ENCODE peak calls at places on chromosomes 16 and 17, in seven cellular contexts. One of them, this sample, is unnamed.

GRCh38 chr16:13056607-13057006 is 155.2 kb downstream of the SHISA9 start:
- DNase-seq in fibroblast of the aortic adventitia: no peak
- DNase-seq in NCI-H510A: no peak
- DNase-seq in memory B cell: no peak
- DNase-seq in cardiac septum: no peak
- DNase-seq in WTC11: no peak
- DNase-seq in T-helper 1 cell: no peak
- DNase-seq in this sample: no peak

GRCh38 chr17:79728908-79729471 is 1.8 kb upstream of the ENPP7 start:
- DNase-seq in fibroblast of the aortic adventitia: no peak
- DNase-seq in NCI-H510A: no peak
- DNase-seq in memory B cell: no peak
- DNase-seq in cardiac septum: no peak
- DNase-seq in WTC11: no peak
- DNase-seq in T-helper 1 cell: no peak
- DNase-seq in this sample: no peak

GRCh38 chr17:77778636-77779524 is 179.6 kb upstream of the TNRC6C start:
- DNase-seq in fibroblast of the aortic adventitia: no peak
- DNase-seq in NCI-H510A: no peak
- DNase-seq in memory B cell: no peak
- DNase-seq in cardiac septum: peak; percentile 88
- DNase-seq in WTC11: no peak
- DNase-seq in T-helper 1 cell: no peak
- DNase-seq in this sample: no peak

GRCh38 chr17:81822312-81822637 is 10.8 kb downstream of the MCRIP1 start:
- DNase-seq in fibroblast of the aortic adventitia: no peak
- DNase-seq in NCI-H510A: no peak
- DNase-seq in memory B cell: no peak
- DNase-seq in cardiac septum: no peak
- DNase-seq in WTC11: no peak
- DNase-seq in T-helper 1 cell: no peak
- DNase-seq in this sample: no peak

GRCh38 chr17:48149174-48150106 is 41.9 kb downstream of the SNX11 start:
- DNase-seq in fibroblast of the aortic adventitia: no peak
- DNase-seq in NCI-H510A: peak; percentile 34
- DNase-seq in memory B cell: no peak
- DNase-seq in cardiac septum: no peak
- DNase-seq in WTC11: peak; percentile 36
- DNase-seq in T-helper 1 cell: no peak
- DNase-seq in this sample: no peak

GRCh38 chr16:73279451-73279850 is 231.5 kb upstream of the ZFHX3 start:
- DNase-seq in fibroblast of the aortic adventitia: no peak
- DNase-seq in NCI-H510A: no peak
- DNase-seq in memory B cell: no peak
- DNase-seq in cardiac septum: no peak
- DNase-seq in WTC11: no peak
- DNase-seq in T-helper 1 cell: no peak
- DNase-seq in this sample: no peak

GRCh38 chr17:71870546-71870862 is 250.3 kb upstream of the SOX9 start:
- DNase-seq in fibroblast of the aortic adventitia: no peak
- DNase-seq in NCI-H510A: no peak
- DNase-seq in memory B cell: no peak
- DNase-seq in cardiac septum: no peak
- DNase-seq in WTC11: no peak
- DNase-seq in T-helper 1 cell: no peak
- DNase-seq in this sample: no peak

GRCh38 chr16:27686926-27687325 is 137.0 kb downstream of the KATNIP start:
- DNase-seq in fibroblast of the aortic adventitia: no peak
- DNase-seq in NCI-H510A: no peak
- DNase-seq in memory B cell: no peak
- DNase-seq in cardiac septum: peak; percentile 10
- DNase-seq in WTC11: no peak
- DNase-seq in T-helper 1 cell: no peak
- DNase-seq in this sample: no peak

GRCh38 chr17:47970725-47971511 is at the start of gene CDK5RAP3:
- DNase-seq in fibroblast of the aortic adventitia: peak; percentile 98
- DNase-seq in NCI-H510A: peak; percentile 100
- DNase-seq in memory B cell: peak; percentile 96
- DNase-seq in cardiac septum: peak; percentile 100
- DNase-seq in WTC11: peak; percentile 100
- DNase-seq in T-helper 1 cell: peak; percentile 96
- DNase-seq in this sample: peak; percentile 97

GRCh38 chr16:525123-525519 is 2.4 kb upstream of the CAPN15 start:
- DNase-seq in fibroblast of the aortic adventitia: no peak
- DNase-seq in NCI-H510A: no peak
- DNase-seq in memory B cell: no peak
- DNase-seq in cardiac septum: no peak
- DNase-seq in WTC11: no peak
- DNase-seq in T-helper 1 cell: no peak
- DNase-seq in this sample: no peak

GRCh38 chr17:8409966-8410881 is 12.6 kb upstream of the RNF222 start:
- DNase-seq in fibroblast of the aortic adventitia: peak; percentile 92
- DNase-seq in NCI-H510A: peak; percentile 59
- DNase-seq in memory B cell: peak; percentile 76
- DNase-seq in cardiac septum: peak; percentile 94
- DNase-seq in WTC11: peak; percentile 92
- DNase-seq in T-helper 1 cell: peak; percentile 81
- DNase-seq in this sample: peak; percentile 86

GRCh38 chr16:1543085-1543896 is 9.8 kb downstream of the TMEM204 start:
- DNase-seq in fibroblast of the aortic adventitia: peak; percentile 95
- DNase-seq in NCI-H510A: no peak
- DNase-seq in memory B cell: no peak
- DNase-seq in cardiac septum: peak; percentile 91
- DNase-seq in WTC11: peak; percentile 41
- DNase-seq in T-helper 1 cell: no peak
- DNase-seq in this sample: peak; percentile 84

GRCh38 chr16:86730597-86730996 is 152.2 kb downstream of the FOXL1 start:
- DNase-seq in fibroblast of the aortic adventitia: no peak
- DNase-seq in NCI-H510A: no peak
- DNase-seq in memory B cell: no peak
- DNase-seq in cardiac septum: no peak
- DNase-seq in WTC11: no peak
- DNase-seq in T-helper 1 cell: no peak
- DNase-seq in this sample: no peak

GRCh38 chr17:9090641-9091096 is 69.4 kb downstream of the NTN1 start:
- DNase-seq in fibroblast of the aortic adventitia: no peak
- DNase-seq in NCI-H510A: no peak
- DNase-seq in memory B cell: no peak
- DNase-seq in cardiac septum: no peak
- DNase-seq in WTC11: no peak
- DNase-seq in T-helper 1 cell: no peak
- DNase-seq in this sample: no peak

GRCh38 chr17:42937712-42938596 is 26.3 kb downstream of the AARSD1 start:
- DNase-seq in fibroblast of the aortic adventitia: peak; percentile 78
- DNase-seq in NCI-H510A: no peak
- DNase-seq in memory B cell: no peak
- DNase-seq in cardiac septum: no peak
- DNase-seq in WTC11: peak; percentile 66
- DNase-seq in T-helper 1 cell: no peak
- DNase-seq in this sample: peak; percentile 7

GRCh38 chr16:64339052-64339770 is 782.7 kb downstream of the CDH11 start:
- DNase-seq in fibroblast of the aortic adventitia: peak; percentile 84
- DNase-seq in NCI-H510A: no peak
- DNase-seq in memory B cell: no peak
- DNase-seq in cardiac septum: no peak
- DNase-seq in WTC11: no peak
- DNase-seq in T-helper 1 cell: no peak
- DNase-seq in this sample: peak; percentile 12

GRCh38 chr17:60102632-60103047 is 23.9 kb upstream of the HEATR6 start:
- DNase-seq in fibroblast of the aortic adventitia: peak; percentile 45
- DNase-seq in NCI-H510A: no peak
- DNase-seq in memory B cell: peak; percentile 39
- DNase-seq in cardiac septum: peak; percentile 76
- DNase-seq in WTC11: no peak
- DNase-seq in T-helper 1 cell: no peak
- DNase-seq in this sample: no peak

GRCh38 chr17:77616243-77616731 is 342.2 kb upstream of the TNRC6C start:
- DNase-seq in fibroblast of the aortic adventitia: no peak
- DNase-seq in NCI-H510A: no peak
- DNase-seq in memory B cell: no peak
- DNase-seq in cardiac septum: no peak
- DNase-seq in WTC11: no peak
- DNase-seq in T-helper 1 cell: no peak
- DNase-seq in this sample: peak; percentile 86

GRCh38 chr17:28700830-28701492 is 10.7 kb downstream of the PROCA1 start:
- DNase-seq in fibroblast of the aortic adventitia: no peak
- DNase-seq in NCI-H510A: peak; percentile 76
- DNase-seq in memory B cell: no peak
- DNase-seq in cardiac septum: no peak
- DNase-seq in WTC11: no peak
- DNase-seq in T-helper 1 cell: no peak
- DNase-seq in this sample: no peak

GRCh38 chr17:45873728-45874127 is 20.6 kb upstream of the MAPT start:
- DNase-seq in fibroblast of the aortic adventitia: no peak
- DNase-seq in NCI-H510A: no peak
- DNase-seq in memory B cell: no peak
- DNase-seq in cardiac septum: no peak
- DNase-seq in WTC11: no peak
- DNase-seq in T-helper 1 cell: peak; percentile 20
- DNase-seq in this sample: peak; percentile 20

GRCh38 chr17:50079334-50080095 is 15.6 kb upstream of the PDK2 start:
- DNase-seq in fibroblast of the aortic adventitia: no peak
- DNase-seq in NCI-H510A: peak; percentile 24
- DNase-seq in memory B cell: peak; percentile 54
- DNase-seq in cardiac septum: no peak
- DNase-seq in WTC11: peak; percentile 86
- DNase-seq in T-helper 1 cell: no peak
- DNase-seq in this sample: no peak

GRCh38 chr16:70767377-70768204 is 33.4 kb downstream of the VAC14 start:
- DNase-seq in fibroblast of the aortic adventitia: peak; percentile 52
- DNase-seq in NCI-H510A: no peak
- DNase-seq in memory B cell: no peak
- DNase-seq in cardiac septum: no peak
- DNase-seq in WTC11: no peak
- DNase-seq in T-helper 1 cell: no peak
- DNase-seq in this sample: peak; percentile 61

GRCh38 chr17:78040561-78041400 is 82.3 kb downstream of the TNRC6C start:
- DNase-seq in fibroblast of the aortic adventitia: peak; percentile 62
- DNase-seq in NCI-H510A: peak; percentile 64
- DNase-seq in memory B cell: peak; percentile 25
- DNase-seq in cardiac septum: peak; percentile 82
- DNase-seq in WTC11: no peak
- DNase-seq in T-helper 1 cell: peak; percentile 6
- DNase-seq in this sample: peak; percentile 44

GRCh38 chr16:15523092-15523541 is 88.7 kb downstream of the BMERB1 start:
- DNase-seq in fibroblast of the aortic adventitia: no peak
- DNase-seq in NCI-H510A: no peak
- DNase-seq in memory B cell: no peak
- DNase-seq in cardiac septum: no peak
- DNase-seq in WTC11: peak; percentile 18
- DNase-seq in T-helper 1 cell: no peak
- DNase-seq in this sample: no peak

GRCh38 chr16:30997887-30998711 is 12.3 kb downstream of the STX1B start:
- DNase-seq in fibroblast of the aortic adventitia: peak; percentile 68
- DNase-seq in NCI-H510A: no peak
- DNase-seq in memory B cell: no peak
- DNase-seq in cardiac septum: no peak
- DNase-seq in WTC11: no peak
- DNase-seq in T-helper 1 cell: no peak
- DNase-seq in this sample: peak; percentile 88

GRCh38 chr17:44766409-44767038 is 7.7 kb downstream of the ADAM11 start:
- DNase-seq in fibroblast of the aortic adventitia: no peak
- DNase-seq in NCI-H510A: no peak
- DNase-seq in memory B cell: no peak
- DNase-seq in cardiac septum: no peak
- DNase-seq in WTC11: no peak
- DNase-seq in T-helper 1 cell: no peak
- DNase-seq in this sample: no peak

GRCh38 chr17:45310380-45311324 is 6.2 kb downstream of the MAP3K14 start:
- DNase-seq in fibroblast of the aortic adventitia: peak; percentile 58
- DNase-seq in NCI-H510A: peak; percentile 33
- DNase-seq in memory B cell: no peak
- DNase-seq in cardiac septum: no peak
- DNase-seq in WTC11: no peak
- DNase-seq in T-helper 1 cell: no peak
- DNase-seq in this sample: no peak

GRCh38 chr16:77789646-77790370 is 1.4 kb downstream of the VAT1L start:
- DNase-seq in fibroblast of the aortic adventitia: peak; percentile 27
- DNase-seq in NCI-H510A: no peak
- DNase-seq in memory B cell: no peak
- DNase-seq in cardiac septum: no peak
- DNase-seq in WTC11: no peak
- DNase-seq in T-helper 1 cell: no peak
- DNase-seq in this sample: no peak

GRCh38 chr16:19812986-19813385 is 71.7 kb downstream of the GPRC5B start:
- DNase-seq in fibroblast of the aortic adventitia: no peak
- DNase-seq in NCI-H510A: no peak
- DNase-seq in memory B cell: no peak
- DNase-seq in cardiac septum: no peak
- DNase-seq in WTC11: no peak
- DNase-seq in T-helper 1 cell: no peak
- DNase-seq in this sample: no peak

This sample was measured in foreskin keratinocyte.